ENCODE peak calls at places on chromosomes 6 and 20, in four cellular contexts. A is GM12878, K is HepG2, M is K562. X is an unnamed sample.

GRCh38 chr20:40046703-40047102 is 642.3 kb downstream of the MAFB start:
- DNase-seq in A (no peak), K (no peak), M (no peak), X (no peak)

GRCh38 chr6:111210074-111210729 is 122.9 kb downstream of the SLC16A10 start:
- DNase-seq in A (peak; percentile 30), K (peak; percentile 60), M (peak; percentile 27), X (peak; percentile 54)

GRCh38 chr20:13337090-13337784 is 116.2 kb downstream of the ISM1 start:
- DNase-seq in A (no peak), K (no peak), M (no peak), X (no peak)

GRCh38 chr6:150435832-150436231 is 67.0 kb downstream of the IYD start:
- DNase-seq in A (no peak), K (no peak), M (peak; percentile 24), X (no peak)

GRCh38 chr6:150235218-150235617 is 92.4 kb downstream of the PPP1R14C start:
- DNase-seq in A (no peak), K (no peak), M (no peak), X (no peak)

GRCh38 chr6:35691027-35691824 is 2.5 kb upstream of the FKBP5 start:
- DNase-seq in A (no peak), K (no peak), M (no peak), X (no peak)

GRCh38 chr6:149806127-149806526 is 56.6 kb downstream of the PCMT1 start:
- DNase-seq in A (no peak), K (no peak), M (no peak), X (no peak)

GRCh38 chr6:20946037-20946436 is 411.8 kb downstream of the CDKAL1 start:
- DNase-seq in A (peak; percentile 43), K (peak; percentile 35), M (no peak), X (no peak)

GRCh38 chr6:19525673-19526072 is 311.5 kb upstream of the ID4 start:
- DNase-seq in A (no peak), K (no peak), M (no peak), X (no peak)

GRCh38 chr6:33745558-33745957 is 1.1 kb downstream of the IP6K3 start:
- DNase-seq in A (no peak), K (peak; percentile 45), M (no peak), X (no peak)

GRCh38 chr20:62984666-62985065 is 22.1 kb downstream of the BHLHE23 start:
- DNase-seq in A (no peak), K (no peak), M (no peak), X (no peak)

GRCh38 chr6:108689279-108690161 is 128.8 kb downstream of the FOXO3 start:
- DNase-seq in A (no peak), K (no peak), M (peak; percentile 52), X (no peak)

GRCh38 chr6:83883240-83883639 is 23.8 kb downstream of the CYB5R4 start:
- DNase-seq in A (no peak), K (no peak), M (no peak), X (no peak)

GRCh38 chr6:53967415-53967814 is 143.8 kb upstream of the MLIP start:
- DNase-seq in A (no peak), K (no peak), M (no peak), X (no peak)

GRCh38 chr6:148317739-148318138 is 24.9 kb upstream of the SASH1 start:
- DNase-seq in A (no peak), K (no peak), M (no peak), X (no peak)
- TF ChIP-seq USF2 in A (no peak), K (no peak), M (no peak), X (no peak)

GRCh38 chr6:107235521-107235920 is 120.2 kb upstream of the BEND3 start:
- DNase-seq in A (no peak), K (no peak), M (no peak), X (no peak)
- TF ChIP-seq JUNB in A (no peak), K (no peak), M (no peak), X (no peak)

DNA sequence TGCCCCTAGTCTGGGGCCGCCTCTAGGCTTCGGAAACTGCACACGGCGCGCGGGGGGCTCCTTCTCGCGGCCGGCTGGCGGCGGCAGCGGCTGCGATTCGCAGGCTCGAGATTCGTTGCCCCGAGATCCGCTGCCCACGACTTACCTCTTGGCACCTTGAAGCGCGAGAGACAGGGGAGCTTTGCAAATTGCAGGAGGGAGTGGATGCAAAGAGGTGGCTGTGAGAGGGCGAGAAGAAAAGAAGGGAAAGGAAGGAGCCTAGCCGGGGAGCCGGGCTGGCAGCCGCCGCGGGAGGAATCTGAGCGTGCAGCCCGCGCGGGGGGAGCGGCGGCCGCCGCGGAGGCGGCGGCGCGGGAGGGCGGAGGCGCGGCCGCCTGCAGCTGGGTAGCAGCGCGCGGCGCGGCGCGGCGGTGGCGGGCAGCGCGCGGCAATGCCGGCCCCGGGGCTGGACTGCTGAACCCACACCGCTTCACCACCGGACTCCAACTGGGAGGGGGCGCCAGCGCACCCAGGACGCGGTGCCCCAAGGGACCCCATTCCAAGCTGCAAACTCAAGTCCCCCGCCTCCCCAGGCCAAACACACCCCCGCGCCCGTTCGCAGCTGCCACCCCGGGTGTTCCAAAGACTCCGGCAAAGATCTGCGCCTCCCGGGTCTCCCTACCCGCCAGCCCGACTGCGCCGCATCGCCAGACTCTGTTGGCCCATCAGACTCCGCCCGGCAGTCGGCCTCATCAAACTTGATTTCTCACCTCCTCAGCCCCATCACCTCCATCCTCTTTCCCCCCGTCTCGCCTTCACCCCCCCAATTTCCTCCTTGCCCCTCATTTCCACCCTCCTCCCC is 44.2 kb upstream of the SUPT3H start:
- DNase-seq in A (no peak), K (peak; percentile 16), M (peak; percentile 69), X (peak; percentile 42)
- TF ChIP-seq USF2 in A (no peak), K (no peak), M (no peak), X (no peak)

DNA sequence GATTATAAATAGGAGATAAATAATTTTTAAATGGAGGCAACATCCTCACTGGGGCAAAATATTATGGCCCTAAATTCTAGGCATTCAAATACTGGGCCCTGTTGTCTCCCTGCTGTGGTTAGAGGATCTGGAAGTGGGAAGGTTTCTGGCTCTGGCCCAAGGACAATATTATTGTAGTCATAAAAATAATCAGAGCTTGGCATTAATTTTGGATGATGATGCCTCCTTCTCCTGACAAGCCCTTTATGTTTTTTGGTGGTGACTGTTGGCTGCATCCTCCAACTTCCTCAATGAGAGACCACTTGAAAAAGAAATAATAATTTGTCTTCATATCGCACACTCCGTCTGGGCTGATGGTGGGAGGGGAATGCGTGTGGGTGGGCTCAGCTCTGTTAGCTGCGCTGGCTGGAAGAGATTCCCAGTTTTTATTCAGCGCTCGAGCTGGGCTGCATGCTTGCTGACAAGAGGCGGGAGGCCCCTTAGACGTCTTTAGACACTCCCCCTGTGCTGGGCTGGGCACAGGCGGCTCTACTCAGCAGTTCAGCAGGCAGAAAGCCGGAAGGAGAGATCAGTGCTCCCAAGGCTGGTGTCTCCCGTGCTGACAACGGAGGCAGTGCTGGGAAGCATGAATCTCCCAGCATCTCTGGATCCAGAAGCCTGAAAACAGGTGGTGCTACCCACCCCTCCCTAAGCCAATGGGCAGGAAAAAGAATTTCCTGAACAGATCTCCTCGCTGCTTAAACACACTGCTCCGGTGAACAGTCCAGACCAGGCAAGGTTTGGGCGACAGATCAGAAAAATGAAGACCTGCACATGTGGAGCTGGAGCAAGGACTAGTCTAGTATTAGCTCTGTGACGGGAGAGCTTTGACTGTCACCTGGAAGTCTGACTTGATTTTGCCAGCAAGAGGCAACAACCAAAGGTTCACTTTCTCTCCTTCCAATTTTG is 97.7 kb downstream of the SYCP2 start:
- DNase-seq in A (no peak), K (no peak), M (no peak), X (no peak)
- TF ChIP-seq JUNB in A (no peak), K (no peak), M (no peak), X (no peak)